ENCODE peak calls at places on chromosomes 7 and 10, in nine cellular contexts. H is activated naive CD8-positive, alpha-beta T cell treated with anti-CD3 and anti-CD28 coated beads, Interleukin-2, amount 50 U/mL, for 24 hours; T is GOT3; X is stomach; A is H4; L is HEK293T; M is Daoy; V is ecto neural progenitor cell; S is stimulated activated CD4-positive, alpha-beta T cell treated with anti-CD3 and anti-CD28 coated beads, Interleukin-4, amount 100 ng/mL, for 24 hours. F is an unnamed sample.

GRCh38 chr10:6083523-6084475 is 5.0 kb upstream of the RBM17 start:
- DNase-seq in M (peak; percentile 24), X (no peak), A (no peak), T (no peak), V (no peak), S (peak; percentile 82), L (no peak), H (peak; percentile 68), F (no peak)

GRCh38 chr7:134427896-134428295 is 31.0 kb downstream of the AKR1B1 start:
- DNase-seq in L (no peak), A (no peak), M (no peak), S (no peak), H (no peak), V (no peak), T (no peak), X (no peak), F (no peak)

GRCh38 chr10:100470367-100470766 is 7.6 kb downstream of the WNT8B start:
- DNase-seq in A (peak; percentile 23), L (no peak), V (no peak), S (no peak), T (no peak), X (no peak), M (peak; percentile 59), H (no peak), F (no peak)

GRCh38 chr7:112798199-112799159 is 8.3 kb upstream of the TMEM168 start:
- DNase-seq in X (no peak), T (no peak), H (no peak), S (no peak), V (no peak), L (no peak), A (no peak), M (no peak), F (no peak)

GRCh38 chr10:29688230-29688634 is 53.5 kb upstream of the SVIL start:
- DNase-seq in T (no peak), A (no peak), V (peak; percentile 65), M (peak; percentile 14), X (no peak), H (no peak), S (no peak), L (no peak), F (no peak)

GRCh38 chr7:1844336-1844955 is 174.4 kb downstream of the ELFN1 start:
- DNase-seq in A (no peak), S (no peak), T (no peak), V (no peak), L (no peak), M (no peak), H (no peak), X (no peak), F (no peak)

GRCh38 chr7:106895246-106895864 is 30.3 kb downstream of the PIK3CG start:
- DNase-seq in M (no peak), H (peak; percentile 29), X (no peak), S (no peak), V (no peak), A (no peak), T (no peak), L (no peak), F (peak; percentile 72)

GRCh38 chr10:72753760-72754231 is 61.9 kb downstream of the MCU start:
- DNase-seq in T (no peak), X (no peak), H (no peak), A (no peak), M (no peak), V (no peak), S (no peak), L (no peak), F (no peak)

GRCh38 chr7:98802088-98802780 is 67.6 kb downstream of the TMEM130 start:
- DNase-seq in L (peak; percentile 33), H (peak; percentile 37), X (no peak), M (peak; percentile 97), T (peak; percentile 76), V (peak; percentile 82), A (peak; percentile 98), S (no peak), F (peak; percentile 37)

GRCh38 chr7:42152353-42153205 is 84.4 kb downstream of the GLI3 start:
- DNase-seq in T (no peak), S (no peak), M (no peak), V (no peak), L (peak; percentile 40), H (no peak), X (no peak), A (no peak), F (no peak)

GRCh38 chr10:122849900-122850605 is 4.4 kb upstream of the CUZD1 start:
- DNase-seq in A (peak; percentile 56), L (no peak), V (no peak), X (no peak), M (peak; percentile 17), T (no peak), S (no peak), H (no peak), F (no peak)

GRCh38 chr10:22702348-22702747 is 12.0 kb downstream of the PIP4K2A start:
- DNase-seq in M (no peak), V (no peak), A (peak; percentile 51), L (no peak), X (peak; percentile 67), H (no peak), S (no peak), T (no peak), F (no peak)

GRCh38 chr7:25117226-25118047 is 7.6 kb downstream of the CYCS start:
- DNase-seq in H (no peak), S (peak; percentile 8), M (no peak), A (no peak), X (no peak), L (no peak), V (peak; percentile 13), T (no peak), F (peak; percentile 73)

GRCh38 chr10:79608505-79609375 is 2.0 kb upstream of the SFTPA1 start:
- DNase-seq in T (no peak), L (peak; percentile 61), V (peak; percentile 66), M (peak; percentile 16), A (peak; percentile 39), X (no peak), S (peak; percentile 33), H (peak; percentile 56), F (peak; percentile 3)

GRCh38 chr10:11379771-11380170 is 231.7 kb downstream of the USP6NL start:
- DNase-seq in L (no peak), A (no peak), V (no peak), M (no peak), T (no peak), X (no peak), H (no peak), S (no peak), F (no peak)

GRCh38 chr7:49174396-49174795 is 250.0 kb downstream of the CDC14C start:
- DNase-seq in X (no peak), L (no peak), V (no peak), A (peak; percentile 78), S (no peak), T (no peak), M (no peak), H (no peak), F (no peak)

GRCh38 chr7:15558747-15559146 is 3.1 kb downstream of the AGMO start:
- DNase-seq in S (no peak), H (no peak), X (no peak), M (peak; percentile 3), A (no peak), L (no peak), T (no peak), V (no peak), F (no peak)

GRCh38 chr10:93106631-93107072 is 33.0 kb downstream of the CYP26A1 start:
- DNase-seq in M (no peak), V (no peak), A (peak; percentile 25), T (no peak), X (no peak), L (no peak), S (no peak), H (no peak), F (no peak)

GRCh38 chr7:122305475-122306319 is 1.1 kb upstream of the FEZF1 start:
- DNase-seq in S (no peak), V (peak; percentile 73), H (no peak), M (peak; percentile 58), A (no peak), X (no peak), L (peak; percentile 51), T (no peak), F (no peak)